ENCODE peak calls at places on chromosome 14, in four cellular contexts. H is activated CD4-positive, alpha-beta T cell treated with anti-CD3 and anti-CD28 coated beads for 4 hours; P is stimulated activated CD4-positive, alpha-beta T cell treated with anti-CD3 and anti-CD28 coated beads, Interleukin-2, amount 100 ng/mL, for 48 hours; D is HFFc6. Z is an unnamed sample.
A peak's percentile ranks its signal among the peaks of the same experiment; 100 is the strongest.

GRCh38 chr14:88765130-88765529 is 27.6 kb downstream of the EML5 start:
- DNase-seq in H (no peak), D (peak; percentile 69), P (no peak), Z (no peak)

GRCh38 chr14:93970967-93971634 is 5.3 kb downstream of the ASB2 start:
- DNase-seq in H (no peak), P (no peak), D (no peak), Z (peak; percentile 83)

GRCh38 chr14:99393059-99393655 is 87.5 kb downstream of the SETD3 start:
- DNase-seq in H (peak; percentile 23), P (peak; percentile 27), D (no peak), Z (peak; percentile 45)

GRCh38 chr14:104388631-104389325 is 190.8 kb upstream of the C14orf180 start:
- DNase-seq in P (no peak), H (no peak), D (no peak), Z (no peak)

GRCh38 chr14:29350496-29350895 is 577.2 kb downstream of the PRKD1 start:
- DNase-seq in P (no peak), D (no peak), H (no peak), Z (no peak)

GRCh38 chr14:103115845-103116572 is 7.3 kb upstream of the TNFAIP2 start:
- DNase-seq in D (peak; percentile 52), P (no peak), H (no peak), Z (no peak)

GRCh38 chr14:34883954-34884353 is 8.8 kb upstream of the BAZ1A start:
- DNase-seq in H (no peak), D (no peak), P (no peak), Z (no peak)

GRCh38 chr14:83470466-83470865 is 1936.8 kb upstream of the SEL1L start:
- DNase-seq in D (peak; percentile 45), P (no peak), H (no peak), Z (no peak)

GRCh38 chr14:61562321-61563161 is 132.8 kb upstream of the HIF1A start:
- DNase-seq in D (peak; percentile 100), P (no peak), H (peak; percentile 56), Z (peak; percentile 81)

GRCh38 chr14:100384819-100385813 is 62.0 kb downstream of the SLC25A47 start:
- DNase-seq in D (peak; percentile 53), H (no peak), P (no peak), Z (peak; percentile 48)